ENCODE peak calls at places on chromosome 16, in six cellular contexts. G, S, I, F, Z and M are unnamed samples.

GRCh38 chr16:84571010-84571409 is 46.9 kb downstream of the COTL1 start:
- DNase-seq in G (no peak), S (no peak), I (no peak), F (no peak), Z (no peak), M (no peak)

GRCh38 chr16:19831678-19832077 is 53.0 kb downstream of the GPRC5B start:
- DNase-seq in G (no peak), S (no peak), I (no peak), F (no peak), Z (peak; percentile 89), M (peak; percentile 89)

GRCh38 chr16:14492614-14493013 is 137.4 kb downstream of the PARN start:
- DNase-seq in G (no peak), S (no peak), I (no peak), F (no peak), Z (no peak), M (no peak)

GRCh38 chr16:64679976-64680375 is 441.9 kb downstream of the CDH11 start:
- DNase-seq in G (no peak), S (no peak), I (no peak), F (no peak), Z (no peak), M (no peak)

GRCh38 chr16:53235851-53236250 is 181.1 kb downstream of the CHD9 start:
- DNase-seq in G (no peak), S (no peak), I (no peak), F (no peak), Z (peak; percentile 54), M (no peak)

GRCh38 chr16:51919736-51920135 is 627.2 kb downstream of the TOX3 start:
- DNase-seq in G (no peak), S (no peak), I (no peak), F (no peak), Z (peak; percentile 16), M (peak; percentile 20)

GRCh38 chr16:72189865-72190371 is 18.0 kb upstream of the PMFBP1 start:
- DNase-seq in G (peak; percentile 67), S (no peak), I (no peak), F (no peak), Z (peak; percentile 51), M (peak; percentile 89)

GRCh38 chr16:57757326-57757786 is 21.8 kb downstream of the KATNB1 start:
- DNase-seq in G (peak; percentile 90), S (peak; percentile 90), I (peak; percentile 83), F (peak; percentile 91), Z (peak; percentile 69), M (peak; percentile 75)

GRCh38 chr16:19960183-19960582 is 75.5 kb upstream of the GPRC5B start:
- DNase-seq in G (no peak), S (no peak), I (no peak), F (no peak), Z (no peak), M (no peak)

GRCh38 chr16:84278968-84279367 is 15.7 kb upstream of the WFDC1 start:
- DNase-seq in G (no peak), S (no peak), I (no peak), F (no peak), Z (no peak), M (no peak)

GRCh38 chr16:70396209-70396904 is 42.5 kb downstream of the ST3GAL2 start:
- DNase-seq in G (no peak), S (no peak), I (no peak), F (no peak), Z (peak; percentile 42), M (no peak)

GRCh38 chr16:75252049-75252864 is 833 bp upstream of the BCAR1 start:
- DNase-seq in G (no peak), S (no peak), I (no peak), F (no peak), Z (no peak), M (no peak)

GRCh38 chr16:27226476-27226875 is 23.1 kb downstream of the KDM8 start:
- DNase-seq in G (no peak), S (no peak), I (no peak), F (no peak), Z (no peak), M (no peak)

GRCh38 chr16:66578596-66579531 is at the start of gene CMTM2:
- DNase-seq in G (no peak), S (no peak), I (no peak), F (no peak), Z (no peak), M (no peak)

GRCh38 chr16:4501071-4501478 is 24.9 kb downstream of the HMOX2 start:
- DNase-seq in G (no peak), S (no peak), I (no peak), F (peak; percentile 40), Z (peak; percentile 50), M (no peak)

GRCh38 chr16:22888791-22889190 is 74.8 kb downstream of the HS3ST2 start:
- DNase-seq in G (no peak), S (no peak), I (no peak), F (no peak), Z (peak; percentile 3), M (no peak)

GRCh38 chr16:57477531-57478202 is 8.6 kb downstream of the DOK4 start:
- DNase-seq in G (no peak), S (no peak), I (no peak), F (no peak), Z (no peak), M (no peak)

GRCh38 chr16:55240933-55241332 is 83.1 kb upstream of the IRX6 start:
- DNase-seq in G (no peak), S (no peak), I (no peak), F (no peak), Z (no peak), M (no peak)

GRCh38 chr16:67517661-67518423 is 10.8 kb upstream of the RIPOR1 start:
- DNase-seq in G (no peak), S (no peak), I (no peak), F (no peak), Z (no peak), M (no peak)

GRCh38 chr16:89555780-89556179 is 4.7 kb upstream of the RPL13 start:
- DNase-seq in G (no peak), S (no peak), I (no peak), F (no peak), Z (no peak), M (no peak)

GRCh38 chr16:19014456-19014855 is 30.7 kb downstream of the TMC7 start:
- DNase-seq in G (no peak), S (peak; percentile 45), I (no peak), F (no peak), Z (no peak), M (no peak)

GRCh38 chr16:75868636-75869389 is 142.5 kb upstream of the CPHXL start:
- DNase-seq in G (no peak), S (no peak), I (no peak), F (no peak), Z (no peak), M (no peak)

GRCh38 chr16:21984062-21984461 is 16.9 kb downstream of the PDZD9 start:
- DNase-seq in G (no peak), S (no peak), I (no peak), F (no peak), Z (no peak), M (no peak)

GRCh38 chr16:72609933-72610332 is 438.0 kb upstream of the PMFBP1 start:
- DNase-seq in G (no peak), S (no peak), I (no peak), F (no peak), Z (no peak), M (no peak)

GRCh38 chr16:55047903-55048497 is 117.3 kb downstream of the IRX5 start:
- DNase-seq in G (no peak), S (no peak), I (no peak), F (no peak), Z (no peak), M (no peak)

GRCh38 chr16:10646228-10646580 is 48.5 kb downstream of the TEKT5 start:
- DNase-seq in G (no peak), S (no peak), I (no peak), F (no peak), Z (no peak), M (no peak)

GRCh38 chr16:74466872-74467271 is 45.6 kb upstream of the CLEC18B start:
- DNase-seq in G (no peak), S (no peak), I (no peak), F (no peak), Z (no peak), M (no peak)

GRCh38 chr16:85731179-85731578 is 19.7 kb downstream of the C16orf74 start:
- DNase-seq in G (no peak), S (no peak), I (no peak), F (no peak), Z (no peak), M (no peak)

DNA sequence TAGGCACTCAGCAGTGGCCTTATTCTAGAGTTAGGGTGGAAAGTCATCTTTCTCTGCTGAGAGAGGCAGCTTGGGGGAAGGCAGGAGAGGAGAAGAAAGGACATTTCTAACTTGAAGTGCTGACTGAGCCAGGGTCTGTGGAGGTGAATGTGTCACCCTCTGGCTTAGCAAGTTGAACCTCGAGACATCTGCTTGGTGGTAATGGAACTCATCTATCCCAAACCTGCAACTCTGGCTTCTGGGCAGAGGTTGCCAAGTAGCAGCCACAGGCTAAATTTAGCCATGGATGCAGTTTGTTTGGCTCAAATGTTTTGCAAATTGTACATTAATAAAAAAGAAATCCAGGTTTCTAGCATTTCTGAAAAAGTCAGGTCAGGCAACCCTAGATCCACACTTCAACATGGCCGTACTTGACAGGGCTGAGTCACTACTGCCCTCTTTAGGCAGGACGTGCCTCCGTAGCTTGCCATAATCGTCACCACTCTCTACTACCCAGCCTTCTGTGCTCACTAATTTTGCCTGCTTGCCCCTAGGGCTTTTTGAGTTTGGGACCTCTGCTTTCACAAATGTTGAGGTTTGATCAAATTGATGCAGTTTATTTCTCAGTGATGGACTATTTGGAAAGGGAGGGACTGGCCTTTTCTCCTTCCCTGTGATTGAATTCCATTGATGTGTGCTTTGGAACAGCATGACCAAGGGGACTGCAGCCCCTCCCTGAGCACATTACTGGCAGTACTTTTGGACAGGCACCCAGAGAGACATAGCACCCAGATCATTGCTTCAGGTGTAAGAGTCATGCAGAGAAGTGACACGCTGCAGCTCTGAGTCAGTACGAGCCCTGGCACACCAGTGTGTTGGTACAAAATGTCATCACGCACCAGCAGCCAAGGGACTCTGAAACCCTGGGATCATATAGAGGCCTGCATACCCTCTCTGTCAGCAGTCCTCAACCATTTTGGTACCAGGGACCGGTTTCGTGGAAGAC is 5.2 kb downstream of the CDH13 start:
- DNase-seq in G (no peak), S (no peak), I (no peak), F (no peak), Z (peak; percentile 33), M (no peak)
- TF ChIP-seq CTCF in G (no peak), S (no peak), I (no peak), F (no peak), Z (peak; percentile 30), M (peak; percentile 66)

GRCh38 chr16:685967-686366 is 1.8 kb upstream of the JMJD8 start:
- DNase-seq in G (peak; percentile 47), S (no peak), I (no peak), F (peak; percentile 65), Z (peak; percentile 13), M (no peak)
- TF ChIP-seq CTCF in G (peak; percentile 43), S (no peak), I (no peak), F (peak; percentile 44), Z (peak; percentile 35), M (peak; percentile 61)

GRCh38 chr16:81879625-81880024 is 100.5 kb downstream of the PLCG2 start:
- DNase-seq in G (no peak), S (no peak), I (no peak), F (no peak), Z (no peak), M (no peak)
- TF ChIP-seq CTCF in G (no peak), S (no peak), I (no peak), F (no peak), Z (no peak), M (peak; percentile 36)

GRCh38 chr16:81201267-81201666 is 37.2 kb upstream of the BCO1 start:
- DNase-seq in G (no peak), S (no peak), I (no peak), F (no peak), Z (peak; percentile 10), M (no peak)

GRCh38 chr16:81195907-81196534 is 42.5 kb upstream of the BCO1 start:
- DNase-seq in G (no peak), S (no peak), I (no peak), F (no peak), Z (no peak), M (no peak)

GRCh38 chr16:81198635-81199034 is 39.9 kb upstream of the BCO1 start:
- DNase-seq in G (no peak), S (no peak), I (no peak), F (no peak), Z (no peak), M (no peak)
- TF ChIP-seq CTCF in G (no peak), S (no peak), I (no peak), F (no peak), Z (peak; percentile 36), M (peak; percentile 47)